ENCODE peak calls at places on chromosomes 5 and 9, in five cellular contexts. V is NT2/D1, W is pancreas, L is T-helper 9 cell, K is NCI-H2081. F is an unnamed sample.

GRCh38 chr9:74784506-74784905 is 103.2 kb downstream of the TRPM6 start:
- DNase-seq in V (no peak), W (no peak), L (no peak), K (no peak), F (no peak)

GRCh38 chr5:139389701-139390638 is at the start of gene MZB1:
- DNase-seq in V (no peak), W (no peak), L (peak), K (no peak), F (no peak)

GRCh38 chr5:15993934-15994333 is 185.7 kb downstream of the MARCHF11 start:
- DNase-seq in V (no peak), W (no peak), L (no peak), K (no peak), F (no peak)

GRCh38 chr9:33167949-33168535 is 906 bp upstream of the B4GALT1 start:
- DNase-seq in V (no peak), W (no peak), L (no peak), K (no peak), F (peak)

GRCh38 chr5:31531543-31531887 is 378 bp downstream of the DROSHA start:
- DNase-seq in V (no peak), W (peak), L (peak), K (peak), F (peak)

GRCh38 chr9:130741831-130742449 is 48.4 kb downstream of the EXOSC2 start:
- DNase-seq in V (no peak), W (no peak), L (no peak), K (no peak), F (no peak)

GRCh38 chr9:37908698-37909186 is 4.8 kb upstream of the SLC25A51 start:
- DNase-seq in V (no peak), W (no peak), L (no peak), K (no peak), F (no peak)

GRCh38 chr9:108776920-108777650 is 78.7 kb downstream of the ACTL7B start:
- DNase-seq in V (no peak), W (no peak), L (no peak), K (no peak), F (no peak)

GRCh38 chr5:32276173-32276853 is 36.4 kb downstream of the MTMR12 start:
- DNase-seq in V (peak), W (no peak), L (no peak), K (peak), F (no peak)

GRCh38 chr5:170289749-170290148 is 7.8 kb downstream of the LCP2 start:
- DNase-seq in V (no peak), W (no peak), L (no peak), K (no peak), F (no peak)

GRCh38 chr5:124337996-124338395 is 408.4 kb downstream of the ZNF608 start:
- DNase-seq in V (no peak), W (no peak), L (no peak), K (no peak), F (no peak)